ENCODE peak calls at places on chromosomes 7 and 10, in six cellular contexts. U is left kidney, D is tibial nerve, X is Right ventricle myocardium superior, T is foreskin keratinocyte, W is NCI-H1092 treated with DMSO at 0.1 percent for 48 hours. H is an unnamed sample.

GRCh38 chr10:74418285-74418872 is 267.4 kb downstream of the ADK start:
- DNase-seq in W (peak), T (no peak), X (peak), D (no peak), U (peak), H (no peak)

GRCh38 chr10:8129438-8129837 is 75.0 kb downstream of the GATA3 start:
- DNase-seq in X (no peak), U (no peak), T (peak), W (no peak), D (no peak), H (no peak)

GRCh38 chr7:157577061-157577460 is 240.3 kb downstream of the DNAJB6 start:
- DNase-seq in X (no peak), W (no peak), U (no peak), T (no peak), D (no peak), H (no peak)

GRCh38 chr7:135168001-135168400 is 2.5 kb downstream of the CYREN start:
- DNase-seq in W (no peak), T (no peak), U (no peak), X (no peak), D (no peak), H (no peak)

GRCh38 chr10:133327651-133328357 is 8.9 kb downstream of the CALY start:
- DNase-seq in D (no peak), W (no peak), U (no peak), X (peak), T (no peak), H (no peak)

GRCh38 chr10:70222340-70222794 is 10.9 kb downstream of the PPA1 start:
- DNase-seq in X (no peak), W (no peak), T (peak), U (peak), D (no peak), H (no peak)

GRCh38 chr10:88901610-88902327 is 21.7 kb downstream of the STAMBPL1 start:
- DNase-seq in T (no peak), X (no peak), D (no peak), W (no peak), U (no peak), H (no peak)

GRCh38 chr7:43362652-43363428 is 220.1 kb upstream of the STK17A start:
- DNase-seq in X (no peak), U (peak), T (peak), W (no peak), D (peak), H (no peak)

GRCh38 chr10:132627736-132628512 is 90.3 kb downstream of the INPP5A start:
- DNase-seq in U (peak), D (no peak), W (no peak), T (no peak), X (peak), H (peak)

GRCh38 chr10:31083765-31084184 is 52.1 kb upstream of the ZNF438 start:
- DNase-seq in U (peak), X (no peak), D (peak), W (peak), T (no peak), H (no peak)

GRCh38 chr7:20191044-20191867 is 25.9 kb downstream of the MACC1 start:
- DNase-seq in W (peak), D (no peak), T (no peak), U (no peak), X (no peak), H (no peak)

GRCh38 chr10:128026620-128027281 is 99.5 kb downstream of the MKI67 start:
- DNase-seq in T (no peak), U (no peak), X (no peak), W (no peak), D (no peak), H (peak)

GRCh38 chr10:117092386-117092785 is 45.7 kb downstream of the VAX1 start:
- DNase-seq in T (no peak), X (no peak), D (no peak), W (no peak), U (peak), H (no peak)

GRCh38 chr7:80420876-80421275 is 91.0 kb downstream of the GNAT3 start:
- DNase-seq in U (no peak), T (no peak), D (no peak), W (no peak), X (no peak), H (no peak)

GRCh38 chr7:102080003-102080361 is 206.7 kb upstream of the SH2B2 start:
- DNase-seq in T (no peak), W (no peak), U (peak), D (no peak), X (no peak), H (peak)

GRCh38 chr10:29245476-29245875 is 43.4 kb upstream of the LYZL1 start:
- DNase-seq in U (peak), W (no peak), T (no peak), X (no peak), D (peak), H (no peak)

GRCh38 chr7:27177795-27178320 is 3.7 kb upstream of the HOXA10 start:
- DNase-seq in T (no peak), D (no peak), W (no peak), U (no peak), X (no peak), H (peak)

GRCh38 chr7:43884209-43884608 is 14.9 kb upstream of the MRPS24 start:
- DNase-seq in D (no peak), X (no peak), W (no peak), T (no peak), U (no peak), H (no peak)

GRCh38 chr7:43314379-43315158 is 202.1 kb downstream of the HECW1 start:
- DNase-seq in W (no peak), U (no peak), X (no peak), T (no peak), D (no peak), H (no peak)

GRCh38 chr7:155458317-155459132 is 596 bp downstream of the EN2 start:
- DNase-seq in T (no peak), U (no peak), X (no peak), W (peak), D (no peak), H (no peak)

GRCh38 chr10:92068900-92069299 is 145.3 kb downstream of the BTAF1 start:
- DNase-seq in X (no peak), W (no peak), U (no peak), D (no peak), T (peak), H (no peak)

GRCh38 chr10:1646332-1646731 is 91.0 kb downstream of the ADARB2 start:
- DNase-seq in W (no peak), U (no peak), X (no peak), T (no peak), D (no peak), H (no peak)

GRCh38 chr7:131607291-131608111 is 51.1 kb upstream of the PODXL start:
- DNase-seq in D (no peak), W (no peak), U (no peak), T (no peak), X (no peak), H (no peak)

GRCh38 chr7:78039791-78040776 is 241.5 kb downstream of the PHTF2 start:
- DNase-seq in D (no peak), U (no peak), X (peak), W (no peak), T (no peak), H (no peak)

GRCh38 chr7:36405409-36405803 is 15.7 kb downstream of the ANLN start:
- DNase-seq in T (no peak), U (no peak), D (no peak), W (no peak), X (no peak), H (no peak)

GRCh38 chr10:28432210-28432676 is 100.7 kb upstream of the WAC start:
- DNase-seq in D (peak), W (peak), X (peak), U (peak), T (peak), H (no peak)

H was measured in suprapubic skin.